ENCODE peak calls at places on chromosome 16, in ten cellular contexts. One of them, this sample, is unnamed.

GRCh38 chr16:18932243-18932997 is 6.2 kb upstream of the SMG1 start:
- DNase-seq in fibroblast of pulmonary artery: peak
- DNase-seq in upper lobe of left lung: no peak
- DNase-seq in fibroblast of mammary gland: peak
- DNase-seq in renal cortical epithelial cell: peak
- DNase-seq in COR-L47: no peak
- DNase-seq in progenitor cell of endocrine pancreas: no peak
- DNase-seq in H9: no peak
- DNase-seq in mesendoderm: no peak
- DNase-seq in endothelial cell: no peak
- DNase-seq in this sample: no peak

GRCh38 chr16:77618011-77618410 is 104.3 kb upstream of the NUDT7 start:
- DNase-seq in COR-L47: no peak
- DNase-seq in renal cortical epithelial cell: no peak
- DNase-seq in fibroblast of pulmonary artery: peak
- DNase-seq in mesendoderm: peak
- DNase-seq in endothelial cell: no peak
- DNase-seq in H9: no peak
- DNase-seq in fibroblast of mammary gland: no peak
- DNase-seq in upper lobe of left lung: no peak
- DNase-seq in progenitor cell of endocrine pancreas: no peak
- DNase-seq in this sample: no peak

GRCh38 chr16:52404546-52404945 is 142.4 kb downstream of the TOX3 start:
- DNase-seq in renal cortical epithelial cell: no peak
- DNase-seq in COR-L47: no peak
- DNase-seq in H9: no peak
- DNase-seq in fibroblast of mammary gland: no peak
- DNase-seq in fibroblast of pulmonary artery: peak
- DNase-seq in mesendoderm: peak
- DNase-seq in upper lobe of left lung: no peak
- DNase-seq in endothelial cell: no peak
- DNase-seq in progenitor cell of endocrine pancreas: no peak
- DNase-seq in this sample: no peak

GRCh38 chr16:86640265-86640843 is 62.0 kb downstream of the FOXL1 start:
- DNase-seq in fibroblast of pulmonary artery: no peak
- DNase-seq in endothelial cell: no peak
- DNase-seq in H9: no peak
- DNase-seq in mesendoderm: no peak
- DNase-seq in progenitor cell of endocrine pancreas: no peak
- DNase-seq in COR-L47: no peak
- DNase-seq in renal cortical epithelial cell: no peak
- DNase-seq in upper lobe of left lung: no peak
- DNase-seq in fibroblast of mammary gland: no peak
- DNase-seq in this sample: no peak

GRCh38 chr16:2785101-2785991 is 2.0 kb downstream of the PRSS33 start:
- DNase-seq in endothelial cell: no peak
- DNase-seq in upper lobe of left lung: peak
- DNase-seq in renal cortical epithelial cell: no peak
- DNase-seq in mesendoderm: no peak
- DNase-seq in fibroblast of mammary gland: no peak
- DNase-seq in fibroblast of pulmonary artery: no peak
- DNase-seq in H9: peak
- DNase-seq in progenitor cell of endocrine pancreas: no peak
- DNase-seq in COR-L47: peak
- DNase-seq in this sample: peak

GRCh38 chr16:31460582-31461002 is 1.3 kb downstream of the ARMC5 start:
- DNase-seq in upper lobe of left lung: no peak
- DNase-seq in COR-L47: no peak
- DNase-seq in renal cortical epithelial cell: peak
- DNase-seq in fibroblast of pulmonary artery: peak
- DNase-seq in progenitor cell of endocrine pancreas: no peak
- DNase-seq in fibroblast of mammary gland: peak
- DNase-seq in endothelial cell: no peak
- DNase-seq in mesendoderm: peak
- DNase-seq in H9: no peak
- DNase-seq in this sample: no peak

GRCh38 chr16:10885246-10885645 is 8.2 kb downstream of the CIITA start:
- DNase-seq in endothelial cell: no peak
- DNase-seq in H9: no peak
- DNase-seq in upper lobe of left lung: no peak
- DNase-seq in progenitor cell of endocrine pancreas: no peak
- DNase-seq in COR-L47: no peak
- DNase-seq in fibroblast of pulmonary artery: no peak
- DNase-seq in mesendoderm: no peak
- DNase-seq in fibroblast of mammary gland: no peak
- DNase-seq in renal cortical epithelial cell: no peak
- DNase-seq in this sample: no peak

GRCh38 chr16:90077757-90078593 is 844 bp upstream of the PRDM7 start:
- DNase-seq in upper lobe of left lung: peak
- DNase-seq in fibroblast of pulmonary artery: peak
- DNase-seq in endothelial cell: no peak
- DNase-seq in H9: peak
- DNase-seq in COR-L47: peak
- DNase-seq in progenitor cell of endocrine pancreas: no peak
- DNase-seq in mesendoderm: peak
- DNase-seq in renal cortical epithelial cell: peak
- DNase-seq in fibroblast of mammary gland: peak
- DNase-seq in this sample: no peak

GRCh38 chr16:66605177-66605999 is 884 bp downstream of the CMTM3 start:
- DNase-seq in upper lobe of left lung: no peak
- DNase-seq in H9: peak
- DNase-seq in mesendoderm: peak
- DNase-seq in renal cortical epithelial cell: no peak
- DNase-seq in fibroblast of mammary gland: peak
- DNase-seq in fibroblast of pulmonary artery: peak
- DNase-seq in COR-L47: no peak
- DNase-seq in endothelial cell: peak
- DNase-seq in progenitor cell of endocrine pancreas: peak
- DNase-seq in this sample: no peak

GRCh38 chr16:47984669-47985068 is 171.1 kb downstream of the ABCC12 start:
- DNase-seq in mesendoderm: no peak
- DNase-seq in upper lobe of left lung: no peak
- DNase-seq in progenitor cell of endocrine pancreas: no peak
- DNase-seq in COR-L47: no peak
- DNase-seq in H9: no peak
- DNase-seq in renal cortical epithelial cell: peak
- DNase-seq in endothelial cell: no peak
- DNase-seq in fibroblast of mammary gland: no peak
- DNase-seq in fibroblast of pulmonary artery: no peak
- DNase-seq in this sample: no peak

GRCh38 chr16:67158637-67159600 is 790 bp downstream of the TRADD start:
- DNase-seq in mesendoderm: peak
- DNase-seq in endothelial cell: no peak
- DNase-seq in fibroblast of mammary gland: no peak
- DNase-seq in H9: peak
- DNase-seq in fibroblast of pulmonary artery: peak
- DNase-seq in progenitor cell of endocrine pancreas: no peak
- DNase-seq in upper lobe of left lung: peak
- DNase-seq in renal cortical epithelial cell: no peak
- DNase-seq in COR-L47: no peak
- DNase-seq in this sample: peak

GRCh38 chr16:77499373-77500285 is 64.8 kb upstream of the ADAMTS18 start:
- DNase-seq in fibroblast of pulmonary artery: peak
- DNase-seq in mesendoderm: no peak
- DNase-seq in upper lobe of left lung: no peak
- DNase-seq in fibroblast of mammary gland: peak
- DNase-seq in H9: no peak
- DNase-seq in renal cortical epithelial cell: peak
- DNase-seq in endothelial cell: no peak
- DNase-seq in progenitor cell of endocrine pancreas: no peak
- DNase-seq in COR-L47: no peak
- DNase-seq in this sample: no peak

GRCh38 chr16:660459-661183 is 7.3 kb upstream of the RHOT2 start:
- DNase-seq in COR-L47: no peak
- DNase-seq in mesendoderm: peak
- DNase-seq in fibroblast of mammary gland: peak
- DNase-seq in endothelial cell: peak
- DNase-seq in upper lobe of left lung: peak
- DNase-seq in fibroblast of pulmonary artery: peak
- DNase-seq in progenitor cell of endocrine pancreas: peak
- DNase-seq in renal cortical epithelial cell: peak
- DNase-seq in H9: peak
- DNase-seq in this sample: peak

GRCh38 chr16:3431779-3432219 is 11.5 kb downstream of the ZNF597 start:
- DNase-seq in fibroblast of pulmonary artery: peak
- DNase-seq in progenitor cell of endocrine pancreas: no peak
- DNase-seq in mesendoderm: no peak
- DNase-seq in endothelial cell: no peak
- DNase-seq in renal cortical epithelial cell: peak
- DNase-seq in upper lobe of left lung: peak
- DNase-seq in COR-L47: no peak
- DNase-seq in fibroblast of mammary gland: peak
- DNase-seq in H9: no peak
- DNase-seq in this sample: peak

GRCh38 chr16:85602831-85603755 is 10.0 kb upstream of the GSE1 start:
- DNase-seq in fibroblast of mammary gland: no peak
- DNase-seq in fibroblast of pulmonary artery: no peak
- DNase-seq in mesendoderm: no peak
- DNase-seq in renal cortical epithelial cell: no peak
- DNase-seq in progenitor cell of endocrine pancreas: no peak
- DNase-seq in endothelial cell: no peak
- DNase-seq in upper lobe of left lung: no peak
- DNase-seq in COR-L47: peak
- DNase-seq in H9: no peak
- DNase-seq in this sample: peak

GRCh38 chr16:87459027-87459426 is 33.8 kb downstream of the ZCCHC14 start:
- DNase-seq in COR-L47: no peak
- DNase-seq in mesendoderm: no peak
- DNase-seq in renal cortical epithelial cell: no peak
- DNase-seq in upper lobe of left lung: peak
- DNase-seq in fibroblast of pulmonary artery: no peak
- DNase-seq in progenitor cell of endocrine pancreas: no peak
- DNase-seq in H9: no peak
- DNase-seq in fibroblast of mammary gland: no peak
- DNase-seq in endothelial cell: no peak
- DNase-seq in this sample: no peak

GRCh38 chr16:11587643-11588247 is 1.0 kb upstream of the LITAF start:
- DNase-seq in fibroblast of pulmonary artery: no peak
- DNase-seq in endothelial cell: no peak
- DNase-seq in upper lobe of left lung: no peak
- DNase-seq in mesendoderm: no peak
- DNase-seq in fibroblast of mammary gland: no peak
- DNase-seq in progenitor cell of endocrine pancreas: no peak
- DNase-seq in renal cortical epithelial cell: no peak
- DNase-seq in COR-L47: no peak
- DNase-seq in H9: no peak
- DNase-seq in this sample: peak